ENCODE peak calls at places on chromosome 2, in six cellular contexts. U is mesendoderm, J is IMR-90, F is mesenchymal stem cell, V is H1, T is trophoblast cell. I is an unnamed sample.

GRCh38 chr2:10300997-10301945 is 1.4 kb upstream of the HPCAL1 start:
- DNase-seq in U (no peak), J (no peak), V (no peak), T (no peak), F (no peak), I (no peak)

GRCh38 chr2:40103163-40103562 is 324.1 kb upstream of the THUMPD2 start:
- DNase-seq in F (peak; percentile 81), V (no peak), T (no peak), U (no peak), J (peak; percentile 77), I (no peak)

GRCh38 chr2:179860255-179861026 is 971 bp downstream of the ZNF385B start:
- DNase-seq in F (peak; percentile 1), T (no peak), J (no peak), V (peak; percentile 75), U (peak; percentile 18), I (no peak)

GRCh38 chr2:190858817-190859216 is 21.8 kb upstream of the GLS start:
- DNase-seq in V (no peak), F (peak; percentile 84), T (peak; percentile 53), J (peak; percentile 90), U (no peak), I (no peak)

GRCh38 chr2:209773377-209773776 is 1.7 kb downstream of the UNC80 start:
- DNase-seq in V (no peak), J (no peak), F (no peak), U (peak; percentile 82), T (no peak), I (no peak)

GRCh38 chr2:85838641-85839040 is 50.1 kb downstream of the ST3GAL5 start:
- DNase-seq in J (no peak), T (no peak), V (no peak), F (no peak), U (no peak), I (no peak)

GRCh38 chr2:172431428-172431827 is 4.0 kb downstream of the ITGA6 start:
- DNase-seq in U (no peak), J (no peak), V (no peak), F (no peak), T (no peak), I (no peak)

GRCh38 chr2:160388464-160389263 is 104.9 kb downstream of the RBMS1 start:
- DNase-seq in F (no peak), U (no peak), J (no peak), T (no peak), V (no peak), I (no peak)

DNA sequence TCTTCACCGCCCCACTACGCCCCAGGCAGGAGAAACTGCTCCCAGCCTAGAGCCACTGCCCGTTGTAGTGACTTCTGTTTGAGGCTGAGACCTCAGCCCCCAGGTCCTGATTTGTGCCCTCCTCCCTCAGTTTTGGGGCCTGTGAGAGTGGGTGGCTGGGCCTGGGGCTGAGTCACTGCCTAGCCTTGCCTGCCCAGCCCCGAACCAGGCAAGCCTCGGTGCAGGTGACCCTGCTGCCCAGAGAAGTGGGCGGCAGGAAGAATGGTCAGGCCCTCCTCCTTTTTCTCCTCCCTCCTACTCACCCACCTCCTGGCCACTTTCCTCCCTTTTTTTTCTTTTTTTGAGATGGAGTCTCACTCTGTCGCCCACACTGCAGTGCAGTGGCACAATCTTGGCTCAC is 66.6 kb downstream of the ZFP36L2 start:
- DNase-seq in J (no peak), F (no peak), V (no peak), U (no peak), T (no peak), I (no peak)
- H3K4me3 ChIP-seq in J (no peak overlapping the region), F (no peak overlapping the region), V (no peak overlapping the region), U (no peak overlapping the region), T (no peak overlapping the region), I (no peak overlapping the region)

GRCh38 chr2:69777778-69778089 is 35.8 kb downstream of the ANXA4 start:
- DNase-seq in T (no peak), U (no peak), F (peak; percentile 37), V (no peak), J (no peak), I (no peak)

GRCh38 chr2:69781321-69782248 is 39.7 kb downstream of the ANXA4 start:
- DNase-seq in J (no peak), F (no peak), T (no peak), U (peak; percentile 45), V (peak; percentile 34), I (no peak)

GRCh38 chr2:69779258-69779989 is 37.5 kb downstream of the ANXA4 start:
- DNase-seq in F (no peak), J (peak; percentile 25), U (peak; percentile 31), T (peak; percentile 42), V (no peak), I (no peak)

GRCh38 chr2:69784228-69784627 is 42.3 kb downstream of the ANXA4 start:
- DNase-seq in J (no peak), T (no peak), F (no peak), U (no peak), V (no peak), I (no peak)

GRCh38 chr2:69780907-69781306 is 39.0 kb downstream of the ANXA4 start:
- DNase-seq in U (no peak), J (no peak), F (no peak), V (peak; percentile 19), T (no peak), I (no peak)
- H2AK5ac ChIP-seq in U (no peak overlapping the region), J (no peak overlapping the region), F (no peak overlapping the region), V (no peak overlapping the region), T (no peak overlapping the region), I (no peak overlapping the region)

GRCh38 chr2:240588006-240588655 is 1.6 kb downstream of the CAPN10 start:
- DNase-seq in V (no peak), F (no peak), U (no peak), T (no peak), J (no peak), I (no peak)
- H3K4me3 ChIP-seq in V (peak overlapping the region; percentile 94), F (peak overlapping the region; percentile 99), U (no peak overlapping the region), T (no peak overlapping the region), J (no peak overlapping the region), I (peak overlapping the region; percentile 90)

GRCh38 chr2:201972621-201973255 is 60.9 kb upstream of the FZD7 start:
- DNase-seq in V (peak; percentile 72), T (no peak), U (no peak), F (no peak), J (no peak), I (peak; percentile 69)
- H2AK5ac ChIP-seq in V (peak overlapping the region; percentile 78), T (no peak overlapping the region), U (no peak overlapping the region), F (no peak overlapping the region), J (no peak overlapping the region), I (peak overlapping the region; percentile 38)

GRCh38 chr2:120346034-120346666 is at the start of gene INHBB:
- DNase-seq in V (no peak), J (no peak), T (peak; percentile 22), U (no peak), F (no peak), I (no peak)
- H3K4me3 ChIP-seq in V (peak within 1 kb of the TSS; percentile 43), J (peak within 1 kb of the TSS; percentile 48), T (no peak within 1 kb of the TSS), U (no peak within 1 kb of the TSS), F (peak within 1 kb of the TSS; percentile 53), I (peak within 1 kb of the TSS; percentile 13)

GRCh38 chr2:24793752-24794477 is 690 bp downstream of the CENPO start:
- DNase-seq in T (no peak), U (peak; percentile 82), J (peak; percentile 35), V (no peak), F (peak; percentile 75), I (peak; percentile 49)
- H2AK5ac ChIP-seq in T (no peak overlapping the region), U (peak overlapping the region; percentile 15), J (peak overlapping the region; percentile 77), V (peak overlapping the region; percentile 58), F (no peak overlapping the region), I (peak overlapping the region; percentile 1)